ENCODE peak calls at places on chromosome 17, in seven cellular contexts. C, F, H, Z, K, N and S are unnamed samples.

GRCh38 chr17:2222901-2223616 is 80.5 kb downstream of the SMG6 start:
- DNase-seq in C (no peak), F (peak; percentile 92), H (peak; percentile 48), Z (no peak), K (no peak), N (peak; percentile 66), S (peak; percentile 62)

GRCh38 chr17:41800601-41801373 is 11.0 kb downstream of the P3H4 start:
- DNase-seq in C (no peak), F (no peak), H (peak; percentile 66), Z (no peak), K (peak; percentile 100), N (no peak), S (no peak)

GRCh38 chr17:77323413-77324171 is 182.8 kb downstream of the SEC14L1 start:
- DNase-seq in C (no peak), F (peak; percentile 51), H (no peak), Z (no peak), K (peak; percentile 30), N (no peak), S (peak; percentile 39)

GRCh38 chr17:79745641-79746105 is 14.9 kb downstream of the ENPP7 start:
- DNase-seq in C (no peak), F (no peak), H (no peak), Z (no peak), K (no peak), N (no peak), S (no peak)

GRCh38 chr17:48555183-48555615 is 10.3 kb upstream of the HOXB2 start:
- DNase-seq in C (no peak), F (no peak), H (peak; percentile 69), Z (no peak), K (no peak), N (no peak), S (no peak)

GRCh38 chr17:49247949-49248348 is 17.4 kb upstream of the PHOSPHO1 start:
- DNase-seq in C (no peak), F (no peak), H (no peak), Z (no peak), K (no peak), N (no peak), S (no peak)

GRCh38 chr17:45792437-45792836 is 8.3 kb downstream of the CRHR1 start:
- DNase-seq in C (no peak), F (no peak), H (no peak), Z (no peak), K (no peak), N (no peak), S (no peak)

GRCh38 chr17:73338050-73338491 is 26.3 kb upstream of the CDC42EP4 start:
- DNase-seq in C (no peak), F (no peak), H (peak; percentile 41), Z (no peak), K (no peak), N (no peak), S (no peak)

GRCh38 chr17:1217030-1217429 is 37.2 kb upstream of the ABR start:
- DNase-seq in C (no peak), F (no peak), H (no peak), Z (no peak), K (no peak), N (no peak), S (no peak)

GRCh38 chr17:45783593-45784292 is 377 bp upstream of the CRHR1 start:
- DNase-seq in C (peak; percentile 1), F (no peak), H (peak; percentile 29), Z (no peak), K (peak; percentile 80), N (no peak), S (no peak)

GRCh38 chr17:67836205-67836987 is 11.1 kb downstream of the BPTF start:
- DNase-seq in C (no peak), F (no peak), H (peak; percentile 33), Z (no peak), K (no peak), N (no peak), S (no peak)

GRCh38 chr17:34275881-34276280 is 5.9 kb downstream of the CCL7 start:
- DNase-seq in C (no peak), F (no peak), H (peak; percentile 72), Z (no peak), K (no peak), N (no peak), S (no peak)

GRCh38 chr17:70011750-70012149 is 63.3 kb upstream of the KCNJ16 start:
- DNase-seq in C (no peak), F (no peak), H (no peak), Z (no peak), K (no peak), N (no peak), S (no peak)

GRCh38 chr17:75077490-75078096 is 10.2 kb upstream of the SLC16A5 start:
- DNase-seq in C (peak; percentile 42), F (peak; percentile 75), H (peak; percentile 36), Z (peak; percentile 26), K (peak; percentile 68), N (peak; percentile 54), S (peak; percentile 54)

GRCh38 chr17:76009969-76010661 is 9.5 kb downstream of the CDK3 start:
- DNase-seq in C (no peak), F (peak; percentile 49), H (no peak), Z (no peak), K (no peak), N (no peak), S (no peak)